ENCODE peak calls at places on chromosomes 11 and 22, in six cellular contexts. One of them, this sample, is unnamed.

GRCh38 chr11:86209806-86210657 is 34.5 kb upstream of the EED start:
- ATAC-seq in heart left ventricle: no peak
- ATAC-seq in aorta: no peak
- ATAC-seq in foreskin keratinocyte: no peak
- ATAC-seq in HCT116: no peak
- ATAC-seq in lower lobe of right lung: peak; percentile 33
- ATAC-seq in this sample: no peak

GRCh38 chr11:66015094-66015881 is 3.5 kb downstream of the CST6 start:
- ATAC-seq in heart left ventricle: peak; percentile 69
- ATAC-seq in aorta: peak; percentile 76
- ATAC-seq in foreskin keratinocyte: no peak
- ATAC-seq in HCT116: peak; percentile 61
- ATAC-seq in lower lobe of right lung: no peak
- ATAC-seq in this sample: peak; percentile 24

GRCh38 chr11:35725880-35726279 is 63.3 kb downstream of the TRIM44 start:
- ATAC-seq in heart left ventricle: peak; percentile 71
- ATAC-seq in aorta: no peak
- ATAC-seq in foreskin keratinocyte: peak; percentile 19
- ATAC-seq in HCT116: no peak
- ATAC-seq in lower lobe of right lung: no peak
- ATAC-seq in this sample: no peak

GRCh38 chr22:17586831-17587440 is 23.6 kb downstream of the SLC25A18 start:
- ATAC-seq in heart left ventricle: peak; percentile 21
- ATAC-seq in aorta: peak; percentile 22
- ATAC-seq in foreskin keratinocyte: no peak
- ATAC-seq in HCT116: no peak
- ATAC-seq in lower lobe of right lung: no peak
- ATAC-seq in this sample: no peak

GRCh38 chr11:35307221-35307621 is 112.1 kb downstream of the SLC1A2 start:
- ATAC-seq in heart left ventricle: no peak
- ATAC-seq in aorta: no peak
- ATAC-seq in foreskin keratinocyte: no peak
- ATAC-seq in HCT116: no peak
- ATAC-seq in lower lobe of right lung: no peak
- ATAC-seq in this sample: no peak

GRCh38 chr11:111975076-111975806 is 38.1 kb downstream of the DIXDC1 start:
- ATAC-seq in heart left ventricle: peak; percentile 52
- ATAC-seq in aorta: no peak
- ATAC-seq in foreskin keratinocyte: no peak
- ATAC-seq in HCT116: peak; percentile 70
- ATAC-seq in lower lobe of right lung: peak; percentile 42
- ATAC-seq in this sample: no peak

GRCh38 chr22:40844951-40845350 is 11.5 kb downstream of the ST13 start:
- ATAC-seq in heart left ventricle: no peak
- ATAC-seq in aorta: no peak
- ATAC-seq in foreskin keratinocyte: no peak
- ATAC-seq in HCT116: no peak
- ATAC-seq in lower lobe of right lung: no peak
- ATAC-seq in this sample: no peak

GRCh38 chr11:20035701-20036601 is 124.3 kb downstream of the DBX1 start:
- ATAC-seq in heart left ventricle: no peak
- ATAC-seq in aorta: no peak
- ATAC-seq in foreskin keratinocyte: peak; percentile 94
- ATAC-seq in HCT116: peak; percentile 22
- ATAC-seq in lower lobe of right lung: no peak
- ATAC-seq in this sample: peak; percentile 28

GRCh38 chr11:35717520-35717919 is 54.9 kb downstream of the TRIM44 start:
- ATAC-seq in heart left ventricle: no peak
- ATAC-seq in aorta: no peak
- ATAC-seq in foreskin keratinocyte: no peak
- ATAC-seq in HCT116: no peak
- ATAC-seq in lower lobe of right lung: no peak
- ATAC-seq in this sample: no peak

GRCh38 chr11:66579017-66579606 is 10.7 kb upstream of the CTSF start:
- ATAC-seq in heart left ventricle: peak; percentile 90
- ATAC-seq in aorta: peak; percentile 87
- ATAC-seq in foreskin keratinocyte: peak; percentile 42
- ATAC-seq in HCT116: peak; percentile 97
- ATAC-seq in lower lobe of right lung: peak; percentile 93
- ATAC-seq in this sample: peak; percentile 89

GRCh38 chr22:26753125-26753862 is 95.9 kb downstream of the MIAT start:
- ATAC-seq in heart left ventricle: no peak
- ATAC-seq in aorta: no peak
- ATAC-seq in foreskin keratinocyte: no peak
- ATAC-seq in HCT116: peak; percentile 45
- ATAC-seq in lower lobe of right lung: no peak
- ATAC-seq in this sample: no peak

GRCh38 chr11:100269511-100269910 is 417.6 kb upstream of the ARHGAP42 start:
- ATAC-seq in heart left ventricle: no peak
- ATAC-seq in aorta: no peak
- ATAC-seq in foreskin keratinocyte: no peak
- ATAC-seq in HCT116: no peak
- ATAC-seq in lower lobe of right lung: no peak
- ATAC-seq in this sample: no peak

GRCh38 chr22:36359172-36359973 is 28.4 kb downstream of the MYH9 start:
- ATAC-seq in heart left ventricle: peak; percentile 59
- ATAC-seq in aorta: no peak
- ATAC-seq in foreskin keratinocyte: no peak
- ATAC-seq in HCT116: no peak
- ATAC-seq in lower lobe of right lung: no peak
- ATAC-seq in this sample: no peak

GRCh38 chr11:47409440-47410403 is 1.3 kb downstream of the SLC39A13 start:
- ATAC-seq in heart left ventricle: no peak
- ATAC-seq in aorta: no peak
- ATAC-seq in foreskin keratinocyte: peak; percentile 47
- ATAC-seq in HCT116: no peak
- ATAC-seq in lower lobe of right lung: no peak
- ATAC-seq in this sample: no peak

GRCh38 chr22:50303848-50304527 is 3.5 kb downstream of the PLXNB2 start:
- ATAC-seq in heart left ventricle: peak; percentile 5
- ATAC-seq in aorta: no peak
- ATAC-seq in foreskin keratinocyte: peak; percentile 8
- ATAC-seq in HCT116: peak; percentile 33
- ATAC-seq in lower lobe of right lung: peak; percentile 28
- ATAC-seq in this sample: peak; percentile 2

GRCh38 chr11:116459644-116460043 is 313.1 kb downstream of the BUD13 start:
- ATAC-seq in heart left ventricle: no peak
- ATAC-seq in aorta: no peak
- ATAC-seq in foreskin keratinocyte: no peak
- ATAC-seq in HCT116: no peak
- ATAC-seq in lower lobe of right lung: no peak
- ATAC-seq in this sample: no peak

GRCh38 chr22:28181332-28181731 is 262.3 kb upstream of the PITPNB start:
- ATAC-seq in heart left ventricle: no peak
- ATAC-seq in aorta: no peak
- ATAC-seq in foreskin keratinocyte: no peak
- ATAC-seq in HCT116: no peak
- ATAC-seq in lower lobe of right lung: no peak
- ATAC-seq in this sample: no peak

GRCh38 chr11:27857588-27857987 is 157.3 kb upstream of the BDNF start:
- ATAC-seq in heart left ventricle: peak; percentile 49
- ATAC-seq in aorta: no peak
- ATAC-seq in foreskin keratinocyte: no peak
- ATAC-seq in HCT116: no peak
- ATAC-seq in lower lobe of right lung: peak; percentile 35
- ATAC-seq in this sample: no peak

GRCh38 chr11:73950869-73951710 is at the start of gene DNAJB13:
- ATAC-seq in heart left ventricle: peak; percentile 57
- ATAC-seq in aorta: no peak
- ATAC-seq in foreskin keratinocyte: peak; percentile 72
- ATAC-seq in HCT116: peak; percentile 96
- ATAC-seq in lower lobe of right lung: peak; percentile 92
- ATAC-seq in this sample: no peak

GRCh38 chr22:46370584-46371373 is 35.3 kb downstream of the TRMU start:
- ATAC-seq in heart left ventricle: no peak
- ATAC-seq in aorta: no peak
- ATAC-seq in foreskin keratinocyte: no peak
- ATAC-seq in HCT116: no peak
- ATAC-seq in lower lobe of right lung: no peak
- ATAC-seq in this sample: no peak

GRCh38 chr22:44112191-44112590 is 68.5 kb upstream of the PARVG start:
- ATAC-seq in heart left ventricle: peak; percentile 42
- ATAC-seq in aorta: no peak
- ATAC-seq in foreskin keratinocyte: no peak
- ATAC-seq in HCT116: no peak
- ATAC-seq in lower lobe of right lung: no peak
- ATAC-seq in this sample: no peak

GRCh38 chr11:688681-689080 is 6.3 kb downstream of the DEAF1 start:
- ATAC-seq in heart left ventricle: no peak
- ATAC-seq in aorta: no peak
- ATAC-seq in foreskin keratinocyte: no peak
- ATAC-seq in HCT116: no peak
- ATAC-seq in lower lobe of right lung: no peak
- ATAC-seq in this sample: no peak

GRCh38 chr11:657691-658126 is 20.6 kb downstream of the DRD4 start:
- ATAC-seq in heart left ventricle: no peak
- ATAC-seq in aorta: no peak
- ATAC-seq in foreskin keratinocyte: no peak
- ATAC-seq in HCT116: no peak
- ATAC-seq in lower lobe of right lung: no peak
- ATAC-seq in this sample: no peak

GRCh38 chr11:131875611-131876010 is 505.2 kb downstream of the NTM start:
- ATAC-seq in heart left ventricle: peak; percentile 46
- ATAC-seq in aorta: peak; percentile 74
- ATAC-seq in foreskin keratinocyte: no peak
- ATAC-seq in HCT116: no peak
- ATAC-seq in lower lobe of right lung: no peak
- ATAC-seq in this sample: peak; percentile 84

GRCh38 chr11:56663386-56663785 is at the start of gene OR5AR1:
- ATAC-seq in heart left ventricle: no peak
- ATAC-seq in aorta: no peak
- ATAC-seq in foreskin keratinocyte: no peak
- ATAC-seq in HCT116: no peak
- ATAC-seq in lower lobe of right lung: no peak
- ATAC-seq in this sample: no peak

GRCh38 chr11:96293583-96293982 is 49.4 kb downstream of the MAML2 start:
- ATAC-seq in heart left ventricle: no peak
- ATAC-seq in aorta: no peak
- ATAC-seq in foreskin keratinocyte: no peak
- ATAC-seq in HCT116: no peak
- ATAC-seq in lower lobe of right lung: peak; percentile 73
- ATAC-seq in this sample: no peak

DNA sequence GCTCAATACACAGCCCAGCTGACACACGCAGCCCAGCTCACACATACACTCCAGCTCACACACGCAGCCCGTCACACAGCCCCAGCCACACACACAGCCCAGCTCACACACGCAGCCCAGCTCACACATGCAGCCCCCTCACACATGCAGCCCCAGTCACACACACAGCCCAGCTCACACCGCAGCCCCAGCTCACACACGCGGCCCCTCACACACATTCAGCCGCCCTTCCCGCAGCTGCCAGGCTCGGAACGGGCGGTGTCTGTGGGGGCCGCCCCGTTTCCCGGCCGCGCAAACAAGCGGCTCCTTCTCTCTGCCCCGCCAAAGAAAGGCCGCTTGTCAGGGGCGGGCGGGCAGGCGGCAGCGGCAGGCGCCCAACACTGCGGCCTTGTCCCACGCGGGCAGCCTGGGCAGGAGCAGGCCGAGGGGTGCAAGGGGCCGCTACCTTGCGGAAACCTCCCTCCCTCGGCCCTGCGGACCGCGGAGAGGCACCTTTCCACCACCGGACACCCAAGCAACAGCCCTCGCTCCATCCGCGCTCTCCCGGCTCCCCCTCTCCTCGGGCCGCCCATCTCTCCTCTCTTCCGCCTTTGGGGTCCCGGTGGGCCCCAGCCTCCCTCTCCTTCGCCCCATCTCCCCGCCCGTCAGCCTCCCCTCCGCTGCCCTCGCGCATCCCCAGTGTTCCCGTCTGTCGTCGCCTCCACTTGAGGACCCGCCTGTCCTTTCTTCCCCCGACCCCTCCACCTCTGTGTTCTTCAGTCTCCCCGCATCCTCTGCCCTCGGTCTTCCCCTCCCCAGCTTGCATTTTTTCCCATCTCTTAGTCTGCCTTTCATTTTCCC is 2.2 kb downstream of the PHLDB1 start:
- ATAC-seq in heart left ventricle: peak; percentile 0
- ATAC-seq in aorta: peak; percentile 0
- ATAC-seq in foreskin keratinocyte: no peak
- ATAC-seq in HCT116: no peak
- ATAC-seq in lower lobe of right lung: no peak
- ATAC-seq in this sample: no peak
- H3K27ac ChIP-seq in heart left ventricle: peak overlapping the region; percentile 95
- H3K27ac ChIP-seq in aorta: peak overlapping the region; percentile 71
- H3K27ac ChIP-seq in foreskin keratinocyte: no peak overlapping the region
- H3K27ac ChIP-seq in HCT116: peak overlapping the region; percentile 59
- H3K27ac ChIP-seq in lower lobe of right lung: peak overlapping the region; percentile 87
- H3K27ac ChIP-seq in this sample: peak overlapping the region; percentile 94

DNA sequence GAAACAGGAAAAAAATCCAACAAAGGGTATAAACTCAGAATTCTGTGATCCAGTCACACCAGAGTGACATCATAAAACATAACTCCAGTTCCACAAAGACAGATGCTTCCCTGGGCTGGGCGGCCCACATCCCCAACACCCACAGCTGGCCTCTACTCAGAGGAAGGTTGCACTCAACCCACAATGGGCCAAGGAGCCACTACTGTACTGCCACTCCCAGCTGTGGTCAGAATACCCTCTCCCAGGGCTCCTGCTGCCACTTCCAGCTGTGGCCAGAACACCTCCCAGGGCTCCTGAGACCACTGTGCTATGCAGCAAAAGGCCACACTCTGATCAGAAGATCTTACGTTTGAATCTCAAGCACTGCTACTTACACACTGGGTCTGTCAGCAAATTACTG is 18.3 kb downstream of the SMCO4 start:
- ATAC-seq in heart left ventricle: no peak
- ATAC-seq in aorta: no peak
- ATAC-seq in foreskin keratinocyte: no peak
- ATAC-seq in HCT116: no peak
- ATAC-seq in lower lobe of right lung: peak; percentile 26
- ATAC-seq in this sample: no peak
- H3K27ac ChIP-seq in heart left ventricle: peak overlapping the region; percentile 25
- H3K27ac ChIP-seq in aorta: no peak overlapping the region
- H3K27ac ChIP-seq in foreskin keratinocyte: no peak overlapping the region
- H3K27ac ChIP-seq in HCT116: no peak overlapping the region
- H3K27ac ChIP-seq in lower lobe of right lung: no peak overlapping the region
- H3K27ac ChIP-seq in this sample: no peak overlapping the region

DNA sequence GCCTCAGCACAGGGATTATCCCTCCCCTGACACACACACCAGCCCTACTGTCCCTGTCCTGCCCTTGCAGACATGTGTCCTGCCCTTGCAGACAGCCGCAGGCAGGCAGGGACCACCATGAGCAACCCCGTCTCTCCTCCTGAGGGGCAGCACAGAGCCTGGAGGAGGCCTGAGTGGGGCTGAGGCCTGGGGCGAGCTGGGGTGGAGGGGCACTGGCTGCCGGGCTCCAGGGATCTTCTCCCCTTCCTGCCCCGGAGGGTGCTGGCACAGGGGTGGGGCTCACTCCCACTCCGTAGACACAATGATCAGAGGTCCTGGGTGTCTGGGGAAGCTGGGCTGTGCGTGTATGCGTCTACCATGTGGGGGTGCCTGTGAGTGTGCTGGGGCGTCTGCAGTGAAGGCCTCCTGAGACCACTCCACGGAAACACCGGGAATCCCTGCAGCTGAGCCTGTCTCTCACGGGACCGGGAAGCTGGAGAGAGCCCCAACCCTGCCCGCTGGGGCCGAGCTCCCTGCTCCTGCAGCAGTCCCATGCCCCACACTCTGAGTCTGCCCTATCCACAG is 549 bp downstream of the TSPAN32 start:
- ATAC-seq in heart left ventricle: peak; percentile 16
- ATAC-seq in aorta: no peak
- ATAC-seq in foreskin keratinocyte: no peak
- ATAC-seq in HCT116: no peak
- ATAC-seq in lower lobe of right lung: peak; percentile 22
- ATAC-seq in this sample: no peak
- H3K27ac ChIP-seq in heart left ventricle: peak overlapping the region; percentile 88
- H3K27ac ChIP-seq in aorta: no peak overlapping the region
- H3K27ac ChIP-seq in foreskin keratinocyte: no peak overlapping the region
- H3K27ac ChIP-seq in HCT116: no peak overlapping the region
- H3K27ac ChIP-seq in lower lobe of right lung: peak overlapping the region; percentile 78
- H3K27ac ChIP-seq in this sample: no peak overlapping the region

GRCh38 chr11:44949160-44950035 is 1.3 kb downstream of the TP53I11 start:
- ATAC-seq in heart left ventricle: peak; percentile 5
- ATAC-seq in aorta: peak; percentile 24
- ATAC-seq in foreskin keratinocyte: peak; percentile 13
- ATAC-seq in HCT116: peak; percentile 61
- ATAC-seq in lower lobe of right lung: peak; percentile 49
- ATAC-seq in this sample: peak; percentile 6
- H3K27ac ChIP-seq in heart left ventricle: peak overlapping the region; percentile 74
- H3K27ac ChIP-seq in aorta: no peak overlapping the region
- H3K27ac ChIP-seq in foreskin keratinocyte: no peak overlapping the region
- H3K27ac ChIP-seq in HCT116: peak overlapping the region; percentile 80
- H3K27ac ChIP-seq in lower lobe of right lung: peak overlapping the region; percentile 84
- H3K27ac ChIP-seq in this sample: peak overlapping the region; percentile 62

This sample was measured in gastroesophageal sphincter.